ENCODE peak calls at places on chromosomes 6 and 20, in eight cellular contexts. P is IMR-90, D is ovary, C is transverse colon, U is esophagus squamous epithelium, L is thyroid gland, J is heart left ventricle, F is HCT116. V is an unnamed sample. For H3K36me3, the result is how much of the 10 kb centered on the place peaks cover.

GRCh38 chr6:142874676-142875075 is 70.3 kb downstream of the HIVEP2 start:
- DNase-seq in U (no peak), L (no peak), F (no peak), D (no peak), J (no peak), P (no peak), C (no peak), V (no peak)

GRCh38 chr20:44186201-44186600 is 787 bp downstream of the JPH2 start:
- DNase-seq in C (no peak), L (no peak), U (no peak), P (no peak), D (no peak), F (no peak), J (peak), V (no peak)

GRCh38 chr6:44776344-44776743 is 388.8 kb downstream of the CDC5L start:
- DNase-seq in D (no peak), C (no peak), U (no peak), J (no peak), P (no peak), F (no peak), L (no peak), V (no peak)

GRCh38 chr6:168611691-168612090 is 170.7 kb downstream of the SMOC2 start:
- DNase-seq in U (no peak), D (no peak), L (no peak), F (no peak), P (no peak), J (no peak), C (no peak), V (no peak)

GRCh38 chr6:18263561-18264337 is 581 bp downstream of the DEK start:
- DNase-seq in J (peak), D (peak), F (no peak), P (no peak), C (peak), L (peak), U (no peak), V (peak)

GRCh38 chr6:45447005-45447404 is 69.3 kb upstream of the SUPT3H start:
- DNase-seq in L (no peak), U (no peak), P (no peak), F (no peak), D (no peak), J (no peak), C (no peak), V (no peak)

GRCh38 chr6:41271901-41272395 is 14.5 kb downstream of the TREM1 start:
- DNase-seq in P (no peak), F (no peak), J (peak), D (no peak), U (no peak), C (peak), L (no peak), V (no peak)

GRCh38 chr6:113328886-113329381 is 528.2 kb upstream of the MARCKS start:
- DNase-seq in C (no peak), J (peak), F (no peak), D (no peak), P (peak), U (no peak), L (no peak), V (no peak)

GRCh38 chr20:32450484-32451061 is 92.4 kb downstream of the ASXL1 start:
- DNase-seq in F (no peak), L (no peak), D (peak), U (no peak), C (no peak), P (no peak), J (no peak), V (no peak)
- H3K36me3 ChIP-seq in F (under half), L (under half), D (under half), U (half or more), C (under half), P (half or more), J (under half), V (under half)

GRCh38 chr6:31558318-31558625 is 10.9 kb downstream of the NFKBIL1 start:
- DNase-seq in L (no peak), C (no peak), U (no peak), J (no peak), F (no peak), D (no peak), P (no peak), V (no peak)
- H3K27ac ChIP-seq in L (no peak), C (peak), U (peak), J (peak), F (no peak), D (no peak), P (no peak), V (peak)

GRCh38 chr20:62602550-62602949 is 39.8 kb upstream of the SLCO4A1 start:
- DNase-seq in D (no peak), U (no peak), J (no peak), C (peak), L (no peak), F (no peak), P (no peak), V (no peak)
- TF ChIP-seq POLR2A in D (no peak), U (no peak), J (no peak), C (no peak), L (no peak), F (no peak), P (no peak), V (no peak)

GRCh38 chr20:62178316-62179161 is 4.3 kb upstream of the MTG2 start:
- DNase-seq in P (no peak), J (no peak), C (no peak), F (no peak), L (no peak), D (no peak), U (no peak), V (no peak)
- H3K36me3 ChIP-seq in P (under half), J (under half), C (under half), F (under half), L (under half), D (under half), U (half or more), V (under half)

GRCh38 chr6:52508261-52508739 is 68.6 kb downstream of the TRAM2 start:
- DNase-seq in P (no peak), C (no peak), U (no peak), F (no peak), L (no peak), D (no peak), J (no peak), V (no peak)

GRCh38 chr6:52505726-52506501 is 70.9 kb downstream of the TRAM2 start:
- DNase-seq in J (no peak), D (no peak), U (no peak), C (no peak), L (no peak), P (no peak), F (no peak), V (no peak)

GRCh38 chr6:52506502-52506875 is 70.4 kb downstream of the TRAM2 start:
- DNase-seq in F (no peak), P (no peak), U (no peak), L (no peak), C (no peak), D (no peak), J (no peak), V (no peak)

GRCh38 chr6:52509281-52510212 is 67.3 kb downstream of the TRAM2 start:
- DNase-seq in P (no peak), F (no peak), J (no peak), L (no peak), D (no peak), C (no peak), U (no peak), V (no peak)

DNA sequence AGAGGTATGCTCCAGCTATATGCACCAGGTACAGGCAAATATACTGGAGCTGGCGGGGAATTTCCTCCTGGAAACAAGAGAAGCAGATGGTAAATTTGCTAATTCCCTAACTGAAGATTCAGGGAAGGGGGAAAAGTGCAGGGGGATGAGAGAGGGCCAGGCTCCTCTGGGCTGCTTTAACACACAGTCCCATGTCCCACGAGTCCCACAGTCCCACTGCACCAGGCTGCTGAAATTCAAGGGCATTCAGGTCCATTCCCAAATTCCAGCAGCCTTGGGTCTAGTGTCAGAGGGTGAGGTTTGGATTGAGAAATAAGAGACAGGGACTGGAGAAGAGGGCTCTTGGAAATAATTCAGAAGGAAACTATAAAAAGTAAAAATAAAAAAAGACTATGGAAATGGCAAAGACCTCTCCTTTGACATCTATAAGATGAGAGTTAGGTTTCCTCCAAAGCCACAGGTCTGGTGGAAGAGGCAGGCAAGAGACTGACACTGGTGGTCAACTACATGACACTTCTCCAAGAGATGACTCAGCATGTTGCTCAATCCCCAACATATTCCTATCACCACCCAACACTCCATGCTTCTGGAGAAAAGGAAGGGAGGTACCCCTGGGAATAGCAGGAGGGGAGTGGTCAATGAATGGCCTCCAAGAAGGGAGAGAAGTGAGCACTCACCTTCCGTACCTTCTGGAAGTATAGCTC is 69.2 kb downstream of the TRAM2 start:
- DNase-seq in P (peak), D (no peak), F (no peak), C (no peak), J (no peak), U (no peak), L (no peak), V (no peak)
- H3K27ac ChIP-seq in P (no peak), D (no peak), F (no peak), C (no peak), J (no peak), U (peak), L (no peak), V (no peak)

DNA sequence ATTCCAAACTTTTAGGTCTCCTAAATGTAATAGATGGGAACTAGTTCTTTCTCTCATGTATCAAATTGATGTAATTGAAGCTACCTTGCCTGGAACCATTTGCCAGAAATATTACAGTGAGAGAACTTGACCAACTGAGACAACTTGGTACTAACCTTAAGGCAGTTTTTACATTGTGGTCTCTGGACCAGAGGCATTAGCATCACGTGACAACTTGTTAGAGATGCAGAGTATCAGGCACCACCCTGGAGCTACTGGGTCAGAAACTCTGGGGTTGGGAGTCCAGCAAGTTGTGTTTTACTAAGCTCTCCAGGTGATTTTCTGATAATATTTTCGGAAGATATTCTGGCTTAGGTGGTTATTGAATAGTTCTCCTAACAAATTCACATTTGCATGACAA is 982.1 kb upstream of the SLC35B3 start:
- DNase-seq in J (no peak), P (no peak), C (no peak), F (no peak), D (no peak), L (no peak), U (no peak), V (no peak)
- TF ChIP-seq POLR2A in J (no peak), P (no peak), C (no peak), F (no peak), D (no peak), L (no peak), U (no peak), V (no peak)

GRCh38 chr6:158611600-158612041 is 32.9 kb downstream of the DYNLT1 start:
- DNase-seq in F (no peak), P (no peak), J (no peak), L (peak), U (no peak), D (no peak), C (no peak), V (no peak)
- H3K36me3 ChIP-seq in F (under half), P (under half), J (under half), L (under half), U (half or more), D (under half), C (under half), V (under half)

GRCh38 chr6:47112311-47112710 is 70.2 kb upstream of the ADGRF1 start:
- DNase-seq in L (no peak), P (no peak), C (no peak), F (no peak), D (no peak), U (no peak), J (no peak), V (no peak)
- H3K27ac ChIP-seq in L (no peak), P (no peak), C (peak), F (no peak), D (no peak), U (no peak), J (no peak), V (no peak)